ENCODE peak calls at places on chromosome 16, in four cellular contexts. F is Caco-2, J is esophagus muscularis mucosa, G is transverse colon. K is an unnamed sample. For H3K4me1 and H3K9me3, the result is how much of the 10 kb centered on the place peaks cover.

GRCh38 chr16:50038756-50039529 is 13.9 kb downstream of the CNEP1R1 start:
- DNase-seq in J (no peak), G (peak), F (no peak), K (no peak)

GRCh38 chr16:75486666-75487313 is 8.5 kb downstream of the CHST6 start:
- DNase-seq in G (no peak), J (no peak), F (no peak), K (no peak)

GRCh38 chr16:24999088-24999670 is 16.0 kb downstream of the ARHGAP17 start:
- DNase-seq in F (no peak), G (no peak), J (no peak), K (no peak)

GRCh38 chr16:15950167-15950854 is 895 bp downstream of the ABCC1 start:
- DNase-seq in F (no peak), J (no peak), G (peak), K (no peak)

GRCh38 chr16:56477096-56477878 is 25.9 kb downstream of the OGFOD1 start:
- DNase-seq in J (no peak), F (no peak), G (no peak), K (no peak)

GRCh38 chr16:5882087-5882661 is 784.6 kb upstream of the EEF2KMT start:
- DNase-seq in G (no peak), J (no peak), F (no peak), K (no peak)

GRCh38 chr16:78551487-78552085 is 452.1 kb downstream of the WWOX start:
- DNase-seq in G (no peak), F (no peak), J (no peak), K (no peak)

GRCh38 chr16:11312718-11313492 is 31.8 kb upstream of the PRM1 start:
- DNase-seq in J (no peak), G (peak), F (peak), K (no peak)

GRCh38 chr16:14502932-14503741 is 126.9 kb downstream of the PARN start:
- DNase-seq in J (peak), F (no peak), G (no peak), K (no peak)

GRCh38 chr16:68065716-68066305 is 19.4 kb upstream of the NFATC3 start:
- DNase-seq in F (no peak), J (no peak), G (no peak), K (no peak)

GRCh38 chr16:57544129-57544653 is 1.7 kb downstream of the ADGRG5 start:
- DNase-seq in F (no peak), J (no peak), G (peak), K (no peak)

GRCh38 chr16:53968896-53969295 is 264.9 kb downstream of the FTO start:
- DNase-seq in J (no peak), F (no peak), G (no peak), K (no peak)

GRCh38 chr16:16149710-16150116 is 73.6 kb downstream of the ABCC6 start:
- DNase-seq in F (no peak), J (no peak), G (no peak), K (no peak)

GRCh38 chr16:27690604-27691003 is 140.7 kb downstream of the KATNIP start:
- DNase-seq in F (no peak), G (peak), J (no peak), K (no peak)

GRCh38 chr16:53434436-53435065 is at the start of gene RBL2:
- DNase-seq in F (peak), G (peak), J (peak), K (peak)

GRCh38 chr16:88534731-88535141 is 35.5 kb upstream of the ZC3H18 start:
- DNase-seq in F (no peak), G (peak), J (no peak), K (peak)

GRCh38 chr16:84438971-84439696 is 65.3 kb downstream of the MEAK7 start:
- DNase-seq in G (no peak), F (no peak), J (no peak), K (no peak)

GRCh38 chr16:5490499-5490898 is 392.9 kb upstream of the EEF2KMT start:
- DNase-seq in G (peak), J (no peak), F (peak), K (peak)

GRCh38 chr16:87780385-87780989 is 14.7 kb upstream of the KLHDC4 start:
- DNase-seq in J (no peak), G (peak), F (no peak), K (no peak)

GRCh38 chr16:2087426-2088191 is 39.8 kb downstream of the TSC2 start:
- DNase-seq in G (peak), F (no peak), J (no peak), K (no peak)
- H3K4me1 ChIP-seq in G (under half), F (under half), J (under half), K (under half)

GRCh38 chr16:2468725-2469398 is 2.2 kb upstream of the NTN3 start:
- DNase-seq in F (no peak), G (no peak), J (no peak), K (no peak)

GRCh38 chr16:2468142-2468724 is 2.9 kb upstream of the NTN3 start:
- DNase-seq in F (no peak), J (no peak), G (no peak), K (no peak)

GRCh38 chr16:2466667-2467300 is 4.3 kb upstream of the NTN3 start:
- DNase-seq in G (no peak), J (no peak), F (no peak), K (no peak)

GRCh38 chr16:2465653-2466415 is 5.3 kb upstream of the NTN3 start:
- DNase-seq in G (no peak), F (no peak), J (no peak), K (no peak)

GRCh38 chr16:2467301-2468141 is 3.6 kb upstream of the NTN3 start:
- DNase-seq in G (peak), J (no peak), F (peak), K (peak)
- H3K9me3 ChIP-seq in G (under half), J (under half), F (under half), K (under half)

GRCh38 chr16:30395155-30395991 is at the start of gene ZNF48:
- DNase-seq in F (peak), J (no peak), G (peak), K (peak)
- H3K4me1 ChIP-seq in F (under half), J (half or more), G (under half), K (under half)

GRCh38 chr16:63217011-63217410 is 1180.8 kb upstream of the CDH8 start:
- DNase-seq in G (no peak), J (no peak), F (no peak), K (no peak)
- H3K9me3 ChIP-seq in G (under half), J (under half), F (under half), K (under half)

GRCh38 chr16:3825103-3825502 is 55.4 kb downstream of the CREBBP start:
- DNase-seq in F (no peak), G (no peak), J (no peak), K (no peak)

GRCh38 chr16:3822366-3823045 is 58.0 kb downstream of the CREBBP start:
- DNase-seq in J (no peak), G (no peak), F (no peak), K (peak)

GRCh38 chr16:3823427-3823826 is 57.1 kb downstream of the CREBBP start:
- DNase-seq in F (no peak), G (no peak), J (no peak), K (no peak)

GRCh38 chr16:3825940-3826339 is 54.6 kb downstream of the CREBBP start:
- DNase-seq in G (no peak), J (no peak), F (no peak), K (no peak)

GRCh38 chr16:3824121-3824795 is 56.3 kb downstream of the CREBBP start:
- DNase-seq in G (no peak), J (no peak), F (no peak), K (no peak)
- H3K4me1 ChIP-seq in G (under half), J (half or more), F (under half), K (half or more)

GRCh38 chr16:81562926-81563325 is 118.3 kb downstream of the CMIP start:
- DNase-seq in J (no peak), G (no peak), F (no peak), K (no peak)
- H3K9me3 ChIP-seq in J (under half), G (under half), F (under half), K (under half)

DNA sequence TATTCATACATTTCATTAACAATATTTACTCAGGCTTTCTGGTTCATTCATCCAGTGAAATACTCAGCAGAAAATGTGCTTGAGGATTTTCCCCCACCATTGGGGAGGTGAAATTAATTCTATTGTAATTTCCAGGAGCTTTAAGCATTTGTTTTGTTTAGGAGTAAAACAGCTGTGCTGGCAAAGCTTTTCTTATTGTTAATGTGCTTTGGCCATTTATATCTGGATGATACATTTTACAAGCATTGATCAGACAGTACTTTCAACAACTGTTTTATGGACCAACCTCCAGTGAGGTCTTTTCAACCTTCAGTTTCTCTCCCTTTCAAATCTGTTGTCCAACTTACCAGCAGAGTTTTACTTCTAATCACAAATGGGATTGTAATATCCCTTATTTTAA is 672.4 kb downstream of the CDH11 start:
- DNase-seq in J (no peak), F (no peak), G (no peak), K (no peak)
- H3K4me1 ChIP-seq in J (under half), F (under half), G (under half), K (under half)